ENCODE peak calls at places on chromosomes 1 and 21, in nine cellular contexts. L, T, I, P, J, V, X, Z and Y are unnamed samples. For H3K4me1 and H3K9me3, the result is how much of the 10 kb centered on the place peaks cover.

GRCh38 chr1:201335901-201336300 is 41.6 kb downstream of the TNNT2 start:
- DNase-seq in T (no peak), J (no peak), L (no peak), P (peak), I (no peak), Z (no peak), X (no peak), V (no peak), Y (no peak)

GRCh38 chr1:151133339-151133761 is 13.1 kb downstream of the SEMA6C start:
- DNase-seq in L (no peak), T (no peak), I (no peak), J (no peak), P (no peak), V (peak), Z (no peak), X (no peak), Y (no peak)

GRCh38 chr1:111856411-111857135 is 100.9 kb downstream of the DDX20 start:
- DNase-seq in P (no peak), J (no peak), X (no peak), T (no peak), Z (no peak), I (no peak), L (no peak), V (peak), Y (no peak)

GRCh38 chr1:155974208-155975165 is 3.9 kb downstream of the ARHGEF2 start:
- DNase-seq in I (no peak), Z (no peak), P (no peak), T (no peak), J (no peak), L (no peak), X (no peak), V (no peak), Y (no peak)

GRCh38 chr1:41314376-41314775 is 46.9 kb upstream of the FOXO6 start:
- DNase-seq in Z (peak), I (no peak), J (no peak), L (no peak), V (no peak), X (no peak), P (no peak), T (no peak), Y (no peak)

GRCh38 chr1:38474738-38475623 is 384.6 kb downstream of the RRAGC start:
- DNase-seq in J (no peak), X (no peak), V (peak), P (no peak), I (no peak), T (no peak), Z (no peak), L (no peak), Y (no peak)

GRCh38 chr1:23114424-23115079 is 54.1 kb downstream of the LUZP1 start:
- DNase-seq in T (no peak), Z (no peak), J (no peak), P (no peak), I (no peak), X (no peak), L (no peak), V (no peak), Y (no peak)

GRCh38 chr21:42162831-42163510 is 56.0 kb upstream of the ABCG1 start:
- DNase-seq in J (no peak), L (no peak), T (no peak), X (no peak), V (no peak), P (no peak), Z (no peak), I (no peak), Y (no peak)

GRCh38 chr1:181562395-181562794 is 79.1 kb downstream of the CACNA1E start:
- DNase-seq in L (no peak), V (no peak), I (no peak), T (no peak), P (no peak), X (no peak), Z (no peak), J (no peak), Y (no peak)

DNA sequence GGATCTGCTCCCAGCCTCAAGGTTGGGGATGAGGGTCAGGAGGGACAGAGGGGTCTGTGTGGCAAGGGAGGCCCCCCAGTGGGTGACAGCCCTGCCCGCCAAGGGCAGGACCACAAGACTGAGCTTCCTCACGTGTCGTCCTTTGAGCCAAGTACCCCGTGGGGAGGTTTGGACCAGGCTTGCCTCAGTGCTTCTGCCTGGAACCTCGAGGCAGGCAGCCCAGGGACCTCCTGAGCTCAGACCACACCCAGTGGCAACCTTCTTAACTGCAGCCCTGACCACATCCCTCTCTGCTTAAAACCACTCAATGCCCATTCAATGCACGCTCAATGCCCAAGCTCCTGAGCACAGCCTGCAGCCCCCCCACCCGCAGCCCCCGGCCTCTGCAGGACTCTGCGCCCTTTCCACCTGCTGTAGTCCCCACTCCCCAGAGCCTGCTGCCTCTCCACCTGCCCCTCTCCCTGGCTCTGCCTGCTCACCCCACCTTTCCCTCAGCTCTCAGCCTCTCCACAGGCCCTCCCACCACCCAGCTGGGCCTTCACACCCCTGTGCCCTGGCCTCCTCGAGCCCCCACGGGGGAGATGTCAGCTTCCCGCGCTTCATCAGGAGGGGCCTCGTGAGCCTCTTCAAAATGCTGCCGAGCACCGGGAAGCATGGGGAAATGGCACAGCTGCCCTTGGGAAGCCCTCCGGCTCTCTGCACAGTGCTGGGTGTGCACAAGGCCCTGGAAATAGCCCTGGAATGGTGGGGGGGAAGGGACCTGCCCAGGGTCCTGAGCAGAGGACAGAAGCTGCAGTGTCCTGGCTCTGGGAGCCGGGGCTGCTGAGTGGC is 129.3 kb upstream of the VAMP3 start:
- DNase-seq in V (peak), Z (no peak), I (no peak), P (no peak), J (no peak), T (no peak), X (no peak), L (no peak), Y (no peak)
- H3K4me1 ChIP-seq in V (under half), Z (under half), I (under half), P (under half), J (under half), T (under half), X (under half), L (under half), Y (under half)

GRCh38 chr1:2966940-2967725 is 54.1 kb upstream of the ACTRT2 start:
- DNase-seq in V (no peak), X (no peak), P (no peak), L (peak), T (no peak), J (peak), Z (no peak), I (no peak), Y (no peak)
- H3K9me3 ChIP-seq in V (under half), X (under half), P (under half), L (under half), T (under half), J (under half), Z (under half), I (under half), Y (under half)

GRCh38 chr1:147235822-147236221 is 6.7 kb upstream of the CHD1L start:
- DNase-seq in J (no peak), V (no peak), T (no peak), L (peak), I (no peak), P (no peak), Z (no peak), X (no peak), Y (no peak)

GRCh38 chr1:147238925-147239820 is 3.3 kb upstream of the CHD1L start:
- DNase-seq in J (no peak), X (no peak), I (no peak), Z (no peak), L (no peak), P (no peak), V (no peak), T (no peak), Y (no peak)

GRCh38 chr1:147236959-147237791 is 5.3 kb upstream of the CHD1L start:
- DNase-seq in P (no peak), I (no peak), J (no peak), V (no peak), X (no peak), L (peak), T (no peak), Z (no peak), Y (peak)

GRCh38 chr1:147236448-147236847 is 6.0 kb upstream of the CHD1L start:
- DNase-seq in I (no peak), J (no peak), L (no peak), Z (no peak), X (no peak), P (no peak), V (no peak), T (no peak), Y (no peak)

GRCh38 chr1:147238053-147238902 is 4.2 kb upstream of the CHD1L start:
- DNase-seq in V (no peak), Z (no peak), L (no peak), J (no peak), X (no peak), P (no peak), I (no peak), T (no peak), Y (peak)
- H3K4me1 ChIP-seq in V (under half), Z (under half), L (half or more), J (under half), X (under half), P (under half), I (under half), T (under half), Y (under half)

GRCh38 chr1:1156140-1157032 is 17.3 kb upstream of the TTLL10 start:
- DNase-seq in Z (no peak), J (no peak), P (no peak), X (no peak), L (no peak), T (no peak), I (no peak), V (no peak), Y (no peak)

GRCh38 chr1:1157426-1157913 is 16.2 kb upstream of the TTLL10 start:
- DNase-seq in X (peak), V (peak), P (peak), L (peak), J (peak), I (peak), T (peak), Z (peak), Y (peak)

GRCh38 chr1:1153874-1154273 is 19.8 kb upstream of the TTLL10 start:
- DNase-seq in P (no peak), V (no peak), I (no peak), T (no peak), X (no peak), Z (no peak), L (no peak), J (no peak), Y (no peak)

GRCh38 chr1:1157033-1157365 is 16.7 kb upstream of the TTLL10 start:
- DNase-seq in T (no peak), I (no peak), Z (no peak), J (no peak), P (no peak), X (no peak), V (no peak), L (no peak), Y (peak)

GRCh38 chr1:1155258-1155657 is 18.4 kb upstream of the TTLL10 start:
- DNase-seq in V (no peak), J (no peak), I (no peak), Z (no peak), L (no peak), P (no peak), T (no peak), X (no peak), Y (no peak)
- H3K9me3 ChIP-seq in V (under half), J (under half), I (under half), Z (under half), L (under half), P (under half), T (under half), X (under half), Y (under half)

DNA sequence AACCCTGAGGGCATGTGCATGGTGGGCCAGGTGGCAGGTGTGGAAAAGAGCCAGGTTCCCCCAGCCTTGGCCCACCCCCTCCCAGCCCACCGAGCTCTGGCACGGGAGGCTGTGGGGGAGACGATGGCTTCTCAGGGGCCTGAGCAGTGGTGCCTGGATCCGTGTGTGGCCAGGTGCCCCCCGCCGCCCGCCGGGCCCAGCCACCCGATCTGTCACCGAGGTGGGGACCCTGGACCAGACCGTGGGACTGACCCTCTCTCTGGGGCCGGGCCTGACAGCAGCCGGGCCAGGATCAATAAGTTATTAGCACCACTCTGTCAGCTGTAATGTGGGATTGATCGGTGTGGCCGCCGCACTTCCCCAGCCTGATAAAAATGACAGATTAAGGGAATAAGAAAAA is 13.8 kb downstream of the SAMD11 start:
- DNase-seq in T (no peak), Z (no peak), V (no peak), L (no peak), J (no peak), X (no peak), P (no peak), I (no peak), Y (no peak)
- H3K4me1 ChIP-seq in T (under half), Z (under half), V (under half), L (under half), J (under half), X (under half), P (under half), I (under half), Y (under half)

GRCh38 chr21:40964691-40965090 is 117.7 kb upstream of the DSCAM start:
- DNase-seq in T (no peak), J (no peak), Z (peak), L (no peak), V (no peak), I (no peak), P (no peak), X (no peak), Y (no peak)

GRCh38 chr21:40967771-40968170 is 120.8 kb upstream of the DSCAM start:
- DNase-seq in Z (no peak), L (no peak), I (no peak), P (no peak), J (no peak), X (no peak), V (peak), T (no peak), Y (no peak)
- H3K9me3 ChIP-seq in Z (under half), L (under half), I (under half), P (under half), J (under half), X (under half), V (under half), T (under half), Y (under half)

DNA sequence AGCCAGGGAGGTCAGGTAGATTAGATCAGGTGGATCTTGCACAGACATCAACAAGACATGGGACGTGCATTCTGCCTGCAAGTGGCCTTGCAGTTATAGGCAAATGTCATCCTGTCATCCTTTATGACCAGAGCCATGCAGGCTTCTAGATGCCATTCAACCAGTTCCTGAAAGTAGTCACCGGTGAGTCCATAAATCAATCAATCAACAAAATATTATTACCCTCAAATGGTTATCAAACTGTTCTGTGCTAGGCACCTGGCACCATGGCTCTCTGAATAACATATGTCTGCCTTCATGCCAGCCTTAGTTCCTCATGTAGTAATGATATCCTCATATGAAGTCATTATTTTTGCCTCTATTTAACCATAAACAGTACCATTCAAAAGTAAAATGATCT is 146.9 kb downstream of the TOMM20 start:
- DNase-seq in I (no peak), L (no peak), P (no peak), X (no peak), Z (no peak), T (no peak), V (no peak), J (no peak), Y (no peak)
- H3K4me1 ChIP-seq in I (half or more), L (half or more), P (half or more), X (half or more), Z (half or more), T (half or more), V (under half), J (half or more), Y (under half)

GRCh38 chr1:48371598-48371997 is 100.4 kb downstream of the SPATA6 start:
- DNase-seq in T (no peak), P (no peak), J (no peak), I (no peak), Z (no peak), X (no peak), L (no peak), V (no peak), Y (no peak)
- H3K9me3 ChIP-seq in T (under half), P (under half), J (under half), I (under half), Z (under half), X (under half), L (under half), V (under half), Y (under half)

DNA sequence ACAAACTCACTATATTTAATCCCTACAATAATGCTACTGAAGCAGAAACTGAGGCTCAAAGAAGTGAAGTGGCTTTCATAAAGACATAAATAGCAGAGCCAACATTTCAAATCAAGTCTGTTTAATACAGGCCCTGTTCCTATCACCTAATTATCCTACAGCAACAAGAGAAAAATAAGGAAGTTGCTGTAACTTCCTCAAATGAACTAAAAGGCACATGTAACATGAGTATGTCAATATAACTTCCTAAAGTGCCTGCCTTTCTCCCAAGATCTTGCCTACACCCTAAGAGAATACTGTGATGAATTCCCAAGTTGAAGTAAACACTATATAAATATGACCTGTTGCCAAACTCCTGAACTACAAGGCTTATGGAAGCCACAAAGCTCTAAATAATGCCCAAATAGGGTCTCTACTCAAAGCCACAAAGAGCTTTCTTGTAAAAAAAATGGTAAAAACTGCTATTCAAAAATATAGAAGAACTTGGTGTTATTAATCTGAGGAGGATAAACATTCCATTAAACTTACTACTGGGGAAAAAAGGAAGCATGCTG is 8.7 kb downstream of the BEND5 start:
- DNase-seq in Z (peak), L (no peak), T (no peak), I (no peak), J (no peak), P (no peak), V (no peak), X (no peak), Y (no peak)
- H3K4me1 ChIP-seq in Z (under half), L (under half), T (under half), I (under half), J (under half), P (under half), V (under half), X (under half), Y (under half)

GRCh38 chr1:116743535-116743934 is 10.7 kb upstream of the CD2 start:
- DNase-seq in T (no peak), V (no peak), J (no peak), L (no peak), I (no peak), P (no peak), X (no peak), Z (no peak), Y (no peak)
- H3K9me3 ChIP-seq in T (under half), V (under half), J (under half), L (under half), I (under half), P (under half), X (under half), Z (under half), Y (under half)